ENCODE peak calls at places on chromosomes 2 and 18, in five cellular contexts. A, F, M, R and Y are unnamed samples.

GRCh38 chr2:109332880-109333279 is 203.9 kb downstream of the SH3RF3 start:
- DNase-seq in A (no peak), F (no peak), M (no peak), R (no peak), Y (no peak)

GRCh38 chr2:117058366-117058765 is 756.1 kb upstream of the DDX18 start:
- DNase-seq in A (no peak), F (no peak), M (no peak), R (no peak), Y (no peak)

GRCh38 chr18:7273301-7273911 is 42.5 kb downstream of the LRRC30 start:
- DNase-seq in A (peak; percentile 85), F (peak; percentile 93), M (no peak), R (peak; percentile 74), Y (peak; percentile 82)

GRCh38 chr2:237432484-237433092 is 18.6 kb upstream of the COL6A3 start:
- DNase-seq in A (peak; percentile 64), F (peak; percentile 85), M (peak; percentile 65), R (peak; percentile 58), Y (no peak)

GRCh38 chr18:57446322-57446721 is 11.1 kb downstream of the ONECUT2 start:
- DNase-seq in A (no peak), F (peak; percentile 24), M (no peak), R (peak; percentile 85), Y (no peak)

GRCh38 chr2:216936954-216937357 is 77.1 kb upstream of the TNP1 start:
- DNase-seq in A (no peak), F (no peak), M (no peak), R (no peak), Y (no peak)

GRCh38 chr18:9545029-9545428 is 69.3 kb downstream of the PPP4R1 start:
- DNase-seq in A (no peak), F (no peak), M (no peak), R (no peak), Y (no peak)

GRCh38 chr2:120760446-120761135 is 24.9 kb downstream of the GLI2 start:
- DNase-seq in A (peak; percentile 44), F (peak; percentile 60), M (no peak), R (peak; percentile 45), Y (no peak)

GRCh38 chr18:47683774-47684173 is 246.7 kb downstream of the SMAD2 start:
- DNase-seq in A (no peak), F (no peak), M (no peak), R (no peak), Y (no peak)

GRCh38 chr2:157439792-157440186 is 4.1 kb downstream of the CYTIP start:
- DNase-seq in A (no peak), F (no peak), M (no peak), R (no peak), Y (no peak)

GRCh38 chr2:128357561-128358370 is 39.1 kb upstream of the HS6ST1 start:
- DNase-seq in A (no peak), F (no peak), M (no peak), R (no peak), Y (no peak)

GRCh38 chr18:3821524-3821923 is 371.6 kb downstream of the TGIF1 start:
- DNase-seq in A (no peak), F (no peak), M (no peak), R (no peak), Y (no peak)

GRCh38 chr2:190506666-190507065 is 27.9 kb downstream of the NEMP2 start:
- DNase-seq in A (no peak), F (no peak), M (no peak), R (no peak), Y (no peak)

GRCh38 chr18:79329786-79330185 is 65.9 kb upstream of the NFATC1 start:
- DNase-seq in A (no peak), F (no peak), M (no peak), R (no peak), Y (no peak)

GRCh38 chr2:230793573-230794359 is 71.0 kb upstream of the ITM2C start:
- DNase-seq in A (peak; percentile 99), F (peak; percentile 99), M (peak; percentile 55), R (no peak), Y (peak; percentile 98)

GRCh38 chr2:11169333-11169732 is 14.1 kb downstream of the SLC66A3 start:
- DNase-seq in A (no peak), F (no peak), M (no peak), R (no peak), Y (no peak)